ENCODE peak calls at places on chromosomes 2 and 18, in six cellular contexts. One of them, this sample, is unnamed.
A peak's percentile ranks its signal among the peaks of the same experiment; 100 is the strongest.

GRCh38 chr2:10267551-10268465 is 34.9 kb upstream of the HPCAL1 start:
- DNase-seq in stomach: peak; percentile 90
- DNase-seq in IMR-90: no peak
- DNase-seq in psoas muscle: peak; percentile 78
- DNase-seq in A549: no peak
- DNase-seq in Calu3: no peak
- DNase-seq in this sample: no peak

GRCh38 chr2:133841905-133842304 is 273.6 kb upstream of the NCKAP5 start:
- DNase-seq in Calu3: no peak
- DNase-seq in psoas muscle: no peak
- DNase-seq in A549: peak; percentile 72
- DNase-seq in stomach: no peak
- DNase-seq in IMR-90: peak; percentile 99
- DNase-seq in this sample: peak; percentile 57

GRCh38 chr2:231666171-231667095 is 41.9 kb upstream of the PTMA start:
- DNase-seq in stomach: peak; percentile 96
- DNase-seq in Calu3: peak; percentile 97
- DNase-seq in psoas muscle: peak; percentile 97
- DNase-seq in A549: peak; percentile 97
- DNase-seq in IMR-90: peak; percentile 91
- DNase-seq in this sample: peak; percentile 94

GRCh38 chr18:331231-331771 is 63.5 kb upstream of the THOC1 start:
- DNase-seq in psoas muscle: no peak
- DNase-seq in stomach: no peak
- DNase-seq in A549: no peak
- DNase-seq in Calu3: no peak
- DNase-seq in IMR-90: no peak
- DNase-seq in this sample: no peak

GRCh38 chr2:100601661-100602060 is 38.9 kb downstream of the PDCL3 start:
- DNase-seq in psoas muscle: no peak
- DNase-seq in IMR-90: no peak
- DNase-seq in stomach: no peak
- DNase-seq in A549: no peak
- DNase-seq in Calu3: no peak
- DNase-seq in this sample: no peak

GRCh38 chr18:27378396-27379094 is 193.4 kb upstream of the CHST9 start:
- DNase-seq in Calu3: peak; percentile 81
- DNase-seq in psoas muscle: no peak
- DNase-seq in stomach: no peak
- DNase-seq in A549: no peak
- DNase-seq in IMR-90: no peak
- DNase-seq in this sample: no peak

GRCh38 chr2:152594022-152594712 is 123.1 kb downstream of the PRPF40A start:
- DNase-seq in psoas muscle: peak; percentile 83
- DNase-seq in stomach: no peak
- DNase-seq in IMR-90: no peak
- DNase-seq in A549: no peak
- DNase-seq in Calu3: no peak
- DNase-seq in this sample: no peak

GRCh38 chr18:62576858-62577512 is 54.2 kb downstream of the ZCCHC2 start:
- DNase-seq in A549: no peak
- DNase-seq in stomach: no peak
- DNase-seq in IMR-90: no peak
- DNase-seq in Calu3: no peak
- DNase-seq in psoas muscle: no peak
- DNase-seq in this sample: no peak

DNA sequence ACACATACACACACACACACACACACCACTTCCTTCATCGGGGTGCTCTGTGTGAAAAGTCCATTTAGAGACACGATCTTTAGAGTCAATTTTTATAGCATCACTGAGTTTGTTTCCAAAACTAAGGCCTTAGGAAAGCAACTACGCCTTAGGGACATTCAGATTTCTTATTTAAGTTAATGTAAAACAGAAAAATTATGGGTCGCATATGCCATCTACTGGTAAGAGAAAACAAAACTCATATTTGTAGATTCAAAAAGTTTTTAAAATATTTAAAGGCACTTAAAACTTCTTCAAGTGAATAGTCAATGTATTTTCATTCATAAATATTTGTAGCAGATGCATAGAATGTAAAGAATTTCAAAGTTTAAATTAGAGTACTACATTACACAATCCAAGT is 166.2 kb downstream of the ATAD2B start:
- DNase-seq in stomach: no peak
- DNase-seq in IMR-90: peak; percentile 80
- DNase-seq in Calu3: no peak
- DNase-seq in A549: peak; percentile 63
- DNase-seq in psoas muscle: no peak
- DNase-seq in this sample: no peak
- TF ChIP-seq CTCF in stomach: no peak
- TF ChIP-seq CTCF in IMR-90: peak; percentile 59
- TF ChIP-seq CTCF in Calu3: peak; percentile 12
- TF ChIP-seq CTCF in A549: peak; percentile 60
- TF ChIP-seq CTCF in psoas muscle: peak; percentile 51
- TF ChIP-seq CTCF in this sample: peak; percentile 58

GRCh38 chr2:69711971-69712370 is 30.0 kb upstream of the ANXA4 start:
- DNase-seq in Calu3: no peak
- DNase-seq in A549: no peak
- DNase-seq in stomach: no peak
- DNase-seq in psoas muscle: no peak
- DNase-seq in IMR-90: no peak
- DNase-seq in this sample: no peak

GRCh38 chr2:69715964-69716363 is 26.0 kb upstream of the ANXA4 start:
- DNase-seq in IMR-90: peak; percentile 61
- DNase-seq in A549: peak; percentile 17
- DNase-seq in psoas muscle: no peak
- DNase-seq in Calu3: no peak
- DNase-seq in stomach: no peak
- DNase-seq in this sample: no peak

GRCh38 chr2:69716555-69717120 is 25.3 kb upstream of the ANXA4 start:
- DNase-seq in A549: peak; percentile 49
- DNase-seq in Calu3: no peak
- DNase-seq in stomach: no peak
- DNase-seq in IMR-90: peak; percentile 71
- DNase-seq in psoas muscle: no peak
- DNase-seq in this sample: no peak

GRCh38 chr2:69717902-69718301 is 24.0 kb upstream of the ANXA4 start:
- DNase-seq in stomach: no peak
- DNase-seq in IMR-90: peak; percentile 60
- DNase-seq in psoas muscle: no peak
- DNase-seq in A549: peak; percentile 37
- DNase-seq in Calu3: no peak
- DNase-seq in this sample: no peak

GRCh38 chr2:69714024-69714423 is 27.9 kb upstream of the ANXA4 start:
- DNase-seq in psoas muscle: no peak
- DNase-seq in A549: no peak
- DNase-seq in Calu3: no peak
- DNase-seq in IMR-90: no peak
- DNase-seq in stomach: no peak
- DNase-seq in this sample: no peak
- TF ChIP-seq CTCF in psoas muscle: no peak
- TF ChIP-seq CTCF in A549: no peak
- TF ChIP-seq CTCF in Calu3: no peak
- TF ChIP-seq CTCF in IMR-90: no peak
- TF ChIP-seq CTCF in stomach: no peak
- TF ChIP-seq CTCF in this sample: no peak

GRCh38 chr2:199989822-199990221 is 34.4 kb downstream of the MAIP1 start:
- DNase-seq in A549: no peak
- DNase-seq in stomach: no peak
- DNase-seq in IMR-90: peak; percentile 48
- DNase-seq in Calu3: no peak
- DNase-seq in psoas muscle: no peak
- DNase-seq in this sample: no peak
- TF ChIP-seq CTCF in A549: no peak
- TF ChIP-seq CTCF in stomach: no peak
- TF ChIP-seq CTCF in IMR-90: no peak
- TF ChIP-seq CTCF in Calu3: no peak
- TF ChIP-seq CTCF in psoas muscle: no peak
- TF ChIP-seq CTCF in this sample: no peak

GRCh38 chr2:240512666-240513535 is 44.9 kb downstream of the ANKMY1 start:
- DNase-seq in Calu3: no peak
- DNase-seq in stomach: peak; percentile 24
- DNase-seq in A549: no peak
- DNase-seq in IMR-90: no peak
- DNase-seq in psoas muscle: no peak
- DNase-seq in this sample: peak; percentile 79
- TF ChIP-seq CTCF in Calu3: no peak
- TF ChIP-seq CTCF in stomach: no peak
- TF ChIP-seq CTCF in A549: no peak
- TF ChIP-seq CTCF in IMR-90: no peak
- TF ChIP-seq CTCF in psoas muscle: no peak
- TF ChIP-seq CTCF in this sample: no peak

DNA sequence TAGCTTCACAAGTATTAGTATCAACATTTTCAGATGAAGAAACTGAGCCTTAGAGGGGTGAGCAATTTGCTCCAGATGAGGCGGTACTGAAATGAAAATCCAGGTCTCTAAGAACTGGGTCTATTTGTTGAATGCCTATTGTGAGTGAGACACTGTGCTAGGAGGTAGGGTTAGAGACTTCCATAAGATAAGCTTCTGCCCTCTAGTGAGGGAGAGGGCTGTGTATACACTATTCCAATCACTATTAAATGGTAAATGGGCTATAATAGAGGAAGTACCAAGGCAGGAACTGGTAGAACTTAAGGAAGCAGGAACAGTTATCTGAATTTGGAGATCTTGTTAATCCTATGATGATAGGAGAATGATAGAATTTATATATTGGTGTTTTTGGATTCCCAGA is 23.6 kb upstream of the GLS start:
- DNase-seq in A549: peak; percentile 33
- DNase-seq in Calu3: no peak
- DNase-seq in IMR-90: no peak
- DNase-seq in stomach: no peak
- DNase-seq in psoas muscle: no peak
- DNase-seq in this sample: no peak
- TF ChIP-seq CTCF in A549: no peak
- TF ChIP-seq CTCF in Calu3: no peak
- TF ChIP-seq CTCF in IMR-90: no peak
- TF ChIP-seq CTCF in stomach: no peak
- TF ChIP-seq CTCF in psoas muscle: no peak
- TF ChIP-seq CTCF in this sample: no peak

DNA sequence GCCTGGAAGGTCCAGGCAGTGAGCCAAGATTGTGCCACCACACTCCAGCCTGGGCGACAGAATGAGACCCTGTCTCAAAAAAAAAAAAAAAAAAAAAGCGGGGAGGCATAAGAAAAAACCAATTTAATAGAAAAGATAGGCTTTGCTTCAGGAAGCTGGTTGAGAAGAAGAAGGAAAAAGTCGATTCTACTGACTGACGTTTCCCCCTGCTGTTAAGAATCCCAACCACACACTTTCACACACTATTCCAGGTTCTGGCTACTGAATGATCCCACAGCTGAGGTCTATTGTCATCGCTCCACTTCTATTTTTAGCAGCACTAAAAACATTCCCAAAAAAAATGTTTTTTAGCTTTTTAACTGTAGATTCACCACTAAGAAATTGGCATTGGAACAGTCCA is 6.7 kb upstream of the CHCHD5 start:
- DNase-seq in Calu3: no peak
- DNase-seq in IMR-90: peak; percentile 53
- DNase-seq in A549: peak; percentile 25
- DNase-seq in stomach: no peak
- DNase-seq in psoas muscle: no peak
- DNase-seq in this sample: no peak
- TF ChIP-seq CTCF in Calu3: no peak
- TF ChIP-seq CTCF in IMR-90: peak; percentile 26
- TF ChIP-seq CTCF in A549: no peak
- TF ChIP-seq CTCF in stomach: no peak
- TF ChIP-seq CTCF in psoas muscle: no peak
- TF ChIP-seq CTCF in this sample: peak; percentile 37

This sample was measured in osteocyte.